ENCODE peak calls at places on chromosome 11, in ten cellular contexts. G, Q, R, C, X, F, P, I, J and S are unnamed samples.

GRCh38 chr11:102780491-102780918 is at the start of gene MMP10:
- DNase-seq in G (peak), Q (peak), R (peak), C (no peak), X (no peak), F (peak), P (no peak), I (no peak), J (peak), S (no peak)

GRCh38 chr11:31802990-31803812 is 7.9 kb downstream of the PAX6 start:
- DNase-seq in G (no peak), Q (no peak), R (no peak), C (peak), X (no peak), F (no peak), P (no peak), I (no peak), J (peak), S (no peak)

GRCh38 chr11:27894552-27894951 is 194.3 kb upstream of the BDNF start:
- DNase-seq in G (no peak), Q (no peak), R (no peak), C (no peak), X (no peak), F (no peak), P (no peak), I (no peak), J (no peak), S (no peak)

GRCh38 chr11:67406420-67406968 is 2.6 kb downstream of the TBC1D10C start:
- DNase-seq in G (no peak), Q (no peak), R (no peak), C (no peak), X (no peak), F (no peak), P (no peak), I (no peak), J (no peak), S (no peak)

GRCh38 chr11:65492387-65492636 is 6.5 kb upstream of the MALAT1 start:
- DNase-seq in G (no peak), Q (no peak), R (no peak), C (no peak), X (no peak), F (no peak), P (no peak), I (no peak), J (no peak), S (no peak)

GRCh38 chr11:66291706-66292542 is at the start of gene TMEM151A:
- DNase-seq in G (no peak), Q (no peak), R (no peak), C (no peak), X (no peak), F (no peak), P (no peak), I (no peak), J (peak), S (no peak)

GRCh38 chr11:10305964-10306918 is 1.4 kb downstream of the ADM start:
- DNase-seq in G (no peak), Q (peak), R (peak), C (peak), X (no peak), F (peak), P (no peak), I (peak), J (peak), S (peak)

GRCh38 chr11:84103096-84103495 is 816.9 kb upstream of the CCDC90B start:
- DNase-seq in G (no peak), Q (no peak), R (no peak), C (no peak), X (no peak), F (no peak), P (no peak), I (no peak), J (peak), S (no peak)

GRCh38 chr11:124080319-124081001 is 34.8 kb upstream of the VWA5A start:
- DNase-seq in G (no peak), Q (no peak), R (no peak), C (no peak), X (no peak), F (no peak), P (no peak), I (no peak), J (no peak), S (no peak)

GRCh38 chr11:76524461-76524860 is 79.6 kb downstream of the EMSY start:
- DNase-seq in G (no peak), Q (no peak), R (no peak), C (no peak), X (no peak), F (peak), P (no peak), I (no peak), J (no peak), S (no peak)

GRCh38 chr11:72113170-72113808 is 794 bp upstream of the ANAPC15 start:
- DNase-seq in G (no peak), Q (no peak), R (no peak), C (no peak), X (no peak), F (peak), P (no peak), I (no peak), J (no peak), S (no peak)

GRCh38 chr11:26778000-26778757 is 56.3 kb upstream of the SLC5A12 start:
- DNase-seq in G (peak), Q (no peak), R (no peak), C (no peak), X (no peak), F (peak), P (no peak), I (no peak), J (no peak), S (no peak)

GRCh38 chr11:123018702-123019101 is 37.1 kb upstream of the BSX start:
- DNase-seq in G (no peak), Q (no peak), R (no peak), C (no peak), X (no peak), F (no peak), P (no peak), I (no peak), J (no peak), S (no peak)

GRCh38 chr11:5553347-5553746 is 5.0 kb upstream of the OR52H1 start:
- DNase-seq in G (no peak), Q (no peak), R (no peak), C (no peak), X (no peak), F (peak), P (no peak), I (no peak), J (no peak), S (no peak)

GRCh38 chr11:14619580-14619979 is 24.0 kb upstream of the PDE3B start:
- DNase-seq in G (no peak), Q (no peak), R (no peak), C (no peak), X (no peak), F (no peak), P (no peak), I (no peak), J (no peak), S (no peak)

GRCh38 chr11:134749040-134749586 is 337.1 kb upstream of the B3GAT1 start:
- DNase-seq in G (no peak), Q (no peak), R (peak), C (no peak), X (no peak), F (no peak), P (no peak), I (no peak), J (no peak), S (no peak)

GRCh38 chr11:102762414-102762813 is 18.0 kb downstream of the MMP10 start:
- DNase-seq in G (no peak), Q (no peak), R (no peak), C (no peak), X (no peak), F (peak), P (no peak), I (no peak), J (peak), S (no peak)

GRCh38 chr11:94664336-94664735 is 97.2 kb downstream of the PIWIL4 start:
- DNase-seq in G (no peak), Q (no peak), R (no peak), C (no peak), X (no peak), F (no peak), P (no peak), I (no peak), J (no peak), S (no peak)

GRCh38 chr11:111069076-111069475 is 176.4 kb upstream of the POU2AF2 start:
- DNase-seq in G (peak), Q (no peak), R (peak), C (peak), X (no peak), F (peak), P (no peak), I (no peak), J (peak), S (no peak)

GRCh38 chr11:76234704-76235232 is 28.5 kb upstream of the WNT11 start:
- DNase-seq in G (no peak), Q (peak), R (no peak), C (no peak), X (peak), F (no peak), P (peak), I (peak), J (no peak), S (no peak)

GRCh38 chr11:72543849-72544535 is 109.7 kb upstream of the CLPB start:
- DNase-seq in G (no peak), Q (no peak), R (no peak), C (no peak), X (no peak), F (no peak), P (no peak), I (no peak), J (no peak), S (no peak)

GRCh38 chr11:77400775-77401469 is 73.0 kb downstream of the PAK1 start:
- DNase-seq in G (no peak), Q (no peak), R (no peak), C (no peak), X (no peak), F (no peak), P (no peak), I (no peak), J (no peak), S (no peak)

GRCh38 chr11:95739526-95739925 is 50.1 kb downstream of the FAM76B start:
- DNase-seq in G (no peak), Q (no peak), R (no peak), C (no peak), X (no peak), F (no peak), P (no peak), I (no peak), J (no peak), S (no peak)

GRCh38 chr11:120303004-120303637 is 22.0 kb upstream of the TLCD5 start:
- DNase-seq in G (no peak), Q (peak), R (peak), C (peak), X (peak), F (peak), P (no peak), I (peak), J (peak), S (peak)

GRCh38 chr11:120511116-120511803 is at the start of gene GRIK4:
- DNase-seq in G (no peak), Q (peak), R (peak), C (peak), X (peak), F (peak), P (peak), I (peak), J (peak), S (peak)

GRCh38 chr11:106400949-106401545 is 323.6 kb downstream of the AASDHPPT start:
- DNase-seq in G (no peak), Q (no peak), R (no peak), C (no peak), X (no peak), F (peak), P (no peak), I (no peak), J (no peak), S (no peak)

GRCh38 chr11:44785856-44786606 is 59.3 kb downstream of the TSPAN18 start:
- DNase-seq in G (no peak), Q (peak), R (peak), C (peak), X (no peak), F (no peak), P (no peak), I (no peak), J (peak), S (peak)
- TF ChIP-seq CTCF in G (peak), Q (no peak), R (peak), C (no peak), X (no peak), F (peak), P (no peak), I (no peak), J (peak), S (no peak)

DNA sequence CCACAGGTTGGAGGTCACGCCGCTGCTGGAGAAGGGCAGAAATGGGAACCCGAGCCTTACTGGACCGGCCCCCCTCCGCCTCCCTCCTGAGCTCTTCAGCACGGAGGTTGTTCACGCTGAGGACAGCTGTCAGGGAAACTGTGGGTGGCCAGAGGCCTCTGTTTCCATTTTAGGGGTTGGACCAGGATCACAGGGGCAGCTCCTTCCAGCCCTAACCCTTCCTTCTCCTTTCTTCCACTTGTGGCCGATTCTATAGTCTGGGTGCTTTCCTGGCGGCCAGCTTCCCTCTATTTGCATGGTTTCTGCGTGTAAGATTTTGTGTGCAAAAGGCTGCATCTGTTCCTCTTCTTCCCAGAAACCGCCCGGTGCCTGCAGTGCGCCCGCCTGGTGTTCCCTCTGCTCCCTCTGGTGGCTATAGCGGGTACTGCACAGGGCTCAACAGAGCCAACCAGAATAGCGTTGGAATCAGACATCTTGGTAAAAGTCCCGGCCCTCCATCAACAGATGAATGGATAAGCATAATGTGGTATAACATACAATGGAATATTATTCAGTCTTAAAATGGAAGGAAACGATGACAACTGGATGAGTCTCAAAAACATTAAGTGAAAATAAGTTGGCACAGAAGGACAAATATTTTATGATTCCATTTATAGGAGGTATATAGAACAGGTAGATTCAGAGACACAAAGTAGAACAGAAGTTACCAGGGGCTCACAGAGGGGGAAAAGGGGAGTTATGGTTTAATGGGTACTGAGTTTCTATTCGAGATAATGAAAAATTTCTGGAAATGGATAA is 8.4 kb upstream of the SLC22A8 start:
- DNase-seq in G (peak), Q (peak), R (peak), C (peak), X (peak), F (peak), P (peak), I (peak), J (peak), S (peak)
- TF ChIP-seq CTCF in G (peak), Q (peak), R (peak), C (peak), X (peak), F (peak), P (peak), I (peak), J (peak), S (peak)

GRCh38 chr11:125923012-125923579 is 18.8 kb downstream of the DDX25 start:
- DNase-seq in G (peak), Q (peak), R (peak), C (peak), X (peak), F (peak), P (peak), I (peak), J (peak), S (peak)
- TF ChIP-seq CTCF in G (peak), Q (peak), R (peak), C (peak), X (peak), F (peak), P (peak), I (peak), J (peak), S (peak)

GRCh38 chr11:9200471-9200870 is 64.7 kb downstream of the DENND5A start:
- DNase-seq in G (no peak), Q (no peak), R (no peak), C (no peak), X (no peak), F (no peak), P (no peak), I (no peak), J (no peak), S (no peak)

GRCh38 chr11:9206496-9206895 is 58.7 kb downstream of the DENND5A start:
- DNase-seq in G (no peak), Q (no peak), R (no peak), C (no peak), X (no peak), F (peak), P (no peak), I (no peak), J (no peak), S (no peak)

GRCh38 chr11:9201372-9202162 is 63.6 kb downstream of the DENND5A start:
- DNase-seq in G (no peak), Q (no peak), R (no peak), C (no peak), X (no peak), F (no peak), P (no peak), I (no peak), J (no peak), S (no peak)

GRCh38 chr11:9205596-9205995 is 59.6 kb downstream of the DENND5A start:
- DNase-seq in G (no peak), Q (no peak), R (no peak), C (no peak), X (no peak), F (no peak), P (no peak), I (no peak), J (no peak), S (no peak)

DNA sequence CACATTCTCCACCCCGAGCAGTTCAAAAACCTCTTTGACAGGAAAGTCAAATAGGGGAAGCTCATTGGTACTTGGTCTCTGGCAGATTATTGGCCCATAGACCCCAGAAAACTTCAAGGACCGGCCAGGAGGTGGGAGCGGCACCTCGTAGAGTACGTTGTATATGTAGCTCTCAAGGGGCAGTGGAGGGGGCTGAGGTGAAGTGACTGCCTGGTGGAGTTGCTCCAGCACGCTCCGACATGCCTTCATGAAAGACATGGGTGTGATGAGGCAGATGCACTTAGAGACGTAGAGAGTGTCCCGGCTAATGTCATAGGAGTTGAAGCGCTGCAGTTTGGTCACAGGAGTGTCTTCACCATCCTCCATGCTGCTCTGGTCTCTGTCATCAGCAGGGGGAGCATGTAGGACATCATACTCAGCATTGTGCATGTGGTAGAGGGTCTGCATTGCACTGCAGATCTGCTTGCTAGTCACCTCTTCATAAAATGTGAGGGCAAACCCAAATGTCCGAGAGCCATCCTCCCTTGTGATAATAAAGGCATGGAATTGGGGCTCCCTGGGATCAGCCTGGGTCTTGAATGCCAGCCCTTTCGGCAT is 61.3 kb downstream of the DENND5A start:
- DNase-seq in G (no peak), Q (no peak), R (peak), C (peak), X (no peak), F (no peak), P (no peak), I (no peak), J (peak), S (no peak)
- TF ChIP-seq CTCF in G (no peak), Q (no peak), R (peak), C (no peak), X (no peak), F (peak), P (no peak), I (no peak), J (peak), S (no peak)

DNA sequence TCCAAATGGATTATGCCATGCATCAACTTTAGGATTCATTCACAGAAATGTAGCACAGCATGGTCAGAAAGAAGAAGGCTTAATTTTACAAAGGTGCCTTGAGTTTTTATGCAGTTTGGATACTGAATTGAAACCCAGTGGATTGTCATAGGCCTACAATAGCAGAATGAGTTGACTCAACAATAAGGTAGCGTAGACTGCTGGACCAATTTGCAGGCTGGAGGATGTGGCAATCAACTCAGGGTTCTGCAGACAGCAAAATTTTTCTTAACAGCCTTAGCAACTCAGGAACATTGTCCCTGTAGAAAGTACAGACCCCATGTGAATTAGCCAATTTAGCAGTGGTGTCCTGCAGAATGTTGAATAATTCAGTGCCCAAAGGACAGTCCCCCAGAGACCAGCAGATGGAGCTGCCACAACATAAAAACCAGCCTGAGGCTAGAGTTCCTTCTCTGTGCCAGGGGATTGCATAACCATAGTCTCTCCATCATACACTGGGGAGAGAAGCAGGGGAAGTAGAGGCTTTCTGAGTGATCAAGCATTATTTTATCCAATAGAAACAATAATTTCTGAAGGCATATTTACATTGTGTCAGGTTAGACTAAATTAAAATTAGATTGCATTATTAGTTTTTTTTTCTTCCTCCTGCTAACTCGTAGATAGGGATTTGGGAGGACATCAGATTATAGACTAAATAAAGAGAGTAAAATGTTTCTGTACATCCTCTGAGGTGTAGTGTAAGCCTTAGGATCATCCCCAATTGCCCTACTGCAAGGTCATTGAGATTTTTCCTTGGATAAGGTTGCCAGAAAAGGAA is 20.3 kb upstream of the MRPL17 start:
- DNase-seq in G (no peak), Q (peak), R (peak), C (peak), X (peak), F (peak), P (no peak), I (no peak), J (peak), S (peak)
- TF ChIP-seq CTCF in G (peak), Q (peak), R (peak), C (peak), X (peak), F (peak), P (peak), I (no peak), J (peak), S (peak)